ENCODE peak calls at places on chromosomes 3 and 15, in seven cellular contexts. One of them, this sample, is unnamed.

GRCh38 chr3:46110701-46111493 is 83.6 kb upstream of the XCR1 start:
- DNase-seq in HepG2: no peak
- DNase-seq in GM12891: no peak
- DNase-seq in transverse colon: peak
- DNase-seq in HL-60: peak
- DNase-seq in spleen: no peak
- DNase-seq in H1: no peak
- DNase-seq in this sample: no peak

GRCh38 chr3:60086811-60087210 is 1037.0 kb upstream of the CFAP20DC start:
- DNase-seq in HepG2: peak
- DNase-seq in GM12891: no peak
- DNase-seq in transverse colon: no peak
- DNase-seq in HL-60: peak
- DNase-seq in spleen: no peak
- DNase-seq in H1: no peak
- DNase-seq in this sample: no peak

GRCh38 chr3:54891540-54891897 is 36.3 kb downstream of the LRTM1 start:
- DNase-seq in HepG2: peak
- DNase-seq in GM12891: no peak
- DNase-seq in transverse colon: peak
- DNase-seq in HL-60: no peak
- DNase-seq in spleen: peak
- DNase-seq in H1: no peak
- DNase-seq in this sample: peak

GRCh38 chr3:24505678-24506560 is 11.3 kb upstream of the THRB start:
- DNase-seq in HepG2: no peak
- DNase-seq in GM12891: no peak
- DNase-seq in transverse colon: no peak
- DNase-seq in HL-60: no peak
- DNase-seq in spleen: no peak
- DNase-seq in H1: no peak
- DNase-seq in this sample: no peak

GRCh38 chr3:171908731-171909130 is 65.6 kb downstream of the TMEM212 start:
- DNase-seq in HepG2: no peak
- DNase-seq in GM12891: no peak
- DNase-seq in transverse colon: no peak
- DNase-seq in HL-60: no peak
- DNase-seq in spleen: no peak
- DNase-seq in H1: no peak
- DNase-seq in this sample: no peak

GRCh38 chr15:80605591-80606150 is 89.4 kb upstream of the ABHD17C start:
- DNase-seq in HepG2: no peak
- DNase-seq in GM12891: no peak
- DNase-seq in transverse colon: no peak
- DNase-seq in HL-60: no peak
- DNase-seq in spleen: no peak
- DNase-seq in H1: peak
- DNase-seq in this sample: no peak

GRCh38 chr15:42101861-42102260 is 7.5 kb upstream of the PLA2G4D start:
- DNase-seq in HepG2: no peak
- DNase-seq in GM12891: no peak
- DNase-seq in transverse colon: no peak
- DNase-seq in HL-60: no peak
- DNase-seq in spleen: no peak
- DNase-seq in H1: no peak
- DNase-seq in this sample: no peak

GRCh38 chr3:152056987-152057386 is 183.5 kb downstream of the SUCNR1 start:
- DNase-seq in HepG2: no peak
- DNase-seq in GM12891: no peak
- DNase-seq in transverse colon: no peak
- DNase-seq in HL-60: no peak
- DNase-seq in spleen: no peak
- DNase-seq in H1: no peak
- DNase-seq in this sample: no peak

GRCh38 chr3:43758826-43759225 is 68.1 kb downstream of the ABHD5 start:
- DNase-seq in HepG2: no peak
- DNase-seq in GM12891: no peak
- DNase-seq in transverse colon: no peak
- DNase-seq in HL-60: no peak
- DNase-seq in spleen: no peak
- DNase-seq in H1: no peak
- DNase-seq in this sample: no peak

GRCh38 chr3:9660972-9661371 is 11.7 kb downstream of the MTMR14 start:
- DNase-seq in HepG2: no peak
- DNase-seq in GM12891: no peak
- DNase-seq in transverse colon: no peak
- DNase-seq in HL-60: no peak
- DNase-seq in spleen: peak
- DNase-seq in H1: no peak
- DNase-seq in this sample: no peak

GRCh38 chr3:125357032-125357658 is 18.0 kb downstream of the ZNF148 start:
- DNase-seq in HepG2: peak
- DNase-seq in GM12891: peak
- DNase-seq in transverse colon: peak
- DNase-seq in HL-60: peak
- DNase-seq in spleen: peak
- DNase-seq in H1: peak
- DNase-seq in this sample: no peak

GRCh38 chr3:31066999-31067398 is 172.5 kb upstream of the GADL1 start:
- DNase-seq in HepG2: no peak
- DNase-seq in GM12891: no peak
- DNase-seq in transverse colon: no peak
- DNase-seq in HL-60: no peak
- DNase-seq in spleen: no peak
- DNase-seq in H1: no peak
- DNase-seq in this sample: no peak

GRCh38 chr3:52128118-52128683 is 26.0 kb downstream of the POC1A start:
- DNase-seq in HepG2: peak
- DNase-seq in GM12891: no peak
- DNase-seq in transverse colon: no peak
- DNase-seq in HL-60: no peak
- DNase-seq in spleen: no peak
- DNase-seq in H1: no peak
- DNase-seq in this sample: no peak
- TF ChIP-seq POLR2AphosphoS5 in HepG2: no peak
- TF ChIP-seq POLR2AphosphoS5 in GM12891: no peak
- TF ChIP-seq POLR2AphosphoS5 in transverse colon: no peak
- TF ChIP-seq POLR2AphosphoS5 in HL-60: no peak
- TF ChIP-seq POLR2AphosphoS5 in spleen: no peak
- TF ChIP-seq POLR2AphosphoS5 in H1: no peak
- TF ChIP-seq POLR2AphosphoS5 in this sample: no peak

GRCh38 chr15:39736646-39737550 is 45.7 kb downstream of the FSIP1 start:
- DNase-seq in HepG2: no peak
- DNase-seq in GM12891: no peak
- DNase-seq in transverse colon: no peak
- DNase-seq in HL-60: no peak
- DNase-seq in spleen: no peak
- DNase-seq in H1: no peak
- DNase-seq in this sample: no peak
- TF ChIP-seq POLR2AphosphoS5 in HepG2: no peak
- TF ChIP-seq POLR2AphosphoS5 in GM12891: no peak
- TF ChIP-seq POLR2AphosphoS5 in transverse colon: no peak
- TF ChIP-seq POLR2AphosphoS5 in HL-60: no peak
- TF ChIP-seq POLR2AphosphoS5 in spleen: no peak
- TF ChIP-seq POLR2AphosphoS5 in H1: no peak
- TF ChIP-seq POLR2AphosphoS5 in this sample: no peak

GRCh38 chr3:48927928-48928327 is 9.3 kb downstream of the ARIH2 start:
- DNase-seq in HepG2: no peak
- DNase-seq in GM12891: no peak
- DNase-seq in transverse colon: no peak
- DNase-seq in HL-60: no peak
- DNase-seq in spleen: no peak
- DNase-seq in H1: no peak
- DNase-seq in this sample: no peak

GRCh38 chr3:48929358-48930035 is 10.9 kb downstream of the ARIH2 start:
- DNase-seq in HepG2: no peak
- DNase-seq in GM12891: no peak
- DNase-seq in transverse colon: no peak
- DNase-seq in HL-60: no peak
- DNase-seq in spleen: no peak
- DNase-seq in H1: no peak
- DNase-seq in this sample: no peak

GRCh38 chr3:48930590-48930989 is 11.9 kb downstream of the ARIH2 start:
- DNase-seq in HepG2: no peak
- DNase-seq in GM12891: no peak
- DNase-seq in transverse colon: no peak
- DNase-seq in HL-60: no peak
- DNase-seq in spleen: no peak
- DNase-seq in H1: no peak
- DNase-seq in this sample: no peak

GRCh38 chr3:48928679-48929078 is 10.0 kb downstream of the ARIH2 start:
- DNase-seq in HepG2: no peak
- DNase-seq in GM12891: no peak
- DNase-seq in transverse colon: no peak
- DNase-seq in HL-60: no peak
- DNase-seq in spleen: no peak
- DNase-seq in H1: no peak
- DNase-seq in this sample: no peak

GRCh38 chr3:48926425-48927392 is 8.1 kb downstream of the ARIH2 start:
- DNase-seq in HepG2: no peak
- DNase-seq in GM12891: no peak
- DNase-seq in transverse colon: peak
- DNase-seq in HL-60: no peak
- DNase-seq in spleen: no peak
- DNase-seq in H1: no peak
- DNase-seq in this sample: no peak
- TF ChIP-seq POLR2AphosphoS5 in HepG2: no peak
- TF ChIP-seq POLR2AphosphoS5 in GM12891: no peak
- TF ChIP-seq POLR2AphosphoS5 in transverse colon: no peak
- TF ChIP-seq POLR2AphosphoS5 in HL-60: no peak
- TF ChIP-seq POLR2AphosphoS5 in spleen: no peak
- TF ChIP-seq POLR2AphosphoS5 in H1: no peak
- TF ChIP-seq POLR2AphosphoS5 in this sample: no peak

GRCh38 chr15:70267879-70268278 is 170.2 kb upstream of the TLE3 start:
- DNase-seq in HepG2: no peak
- DNase-seq in GM12891: no peak
- DNase-seq in transverse colon: no peak
- DNase-seq in HL-60: no peak
- DNase-seq in spleen: no peak
- DNase-seq in H1: no peak
- DNase-seq in this sample: no peak
- TF ChIP-seq POLR2AphosphoS5 in HepG2: no peak
- TF ChIP-seq POLR2AphosphoS5 in GM12891: no peak
- TF ChIP-seq POLR2AphosphoS5 in transverse colon: no peak
- TF ChIP-seq POLR2AphosphoS5 in HL-60: no peak
- TF ChIP-seq POLR2AphosphoS5 in spleen: no peak
- TF ChIP-seq POLR2AphosphoS5 in H1: no peak
- TF ChIP-seq POLR2AphosphoS5 in this sample: no peak

GRCh38 chr3:134351421-134351820 is 22.8 kb downstream of the AMOTL2 start:
- DNase-seq in HepG2: no peak
- DNase-seq in GM12891: no peak
- DNase-seq in transverse colon: no peak
- DNase-seq in HL-60: no peak
- DNase-seq in spleen: peak
- DNase-seq in H1: no peak
- DNase-seq in this sample: no peak

GRCh38 chr3:134348524-134348923 is 25.7 kb downstream of the AMOTL2 start:
- DNase-seq in HepG2: no peak
- DNase-seq in GM12891: no peak
- DNase-seq in transverse colon: no peak
- DNase-seq in HL-60: no peak
- DNase-seq in spleen: peak
- DNase-seq in H1: no peak
- DNase-seq in this sample: no peak

GRCh38 chr3:134350266-134350665 is 24.0 kb downstream of the AMOTL2 start:
- DNase-seq in HepG2: no peak
- DNase-seq in GM12891: no peak
- DNase-seq in transverse colon: no peak
- DNase-seq in HL-60: no peak
- DNase-seq in spleen: peak
- DNase-seq in H1: no peak
- DNase-seq in this sample: no peak

GRCh38 chr3:134352031-134352671 is 22.1 kb downstream of the AMOTL2 start:
- DNase-seq in HepG2: peak
- DNase-seq in GM12891: no peak
- DNase-seq in transverse colon: no peak
- DNase-seq in HL-60: no peak
- DNase-seq in spleen: no peak
- DNase-seq in H1: no peak
- DNase-seq in this sample: no peak

GRCh38 chr3:134350861-134351311 is 23.4 kb downstream of the AMOTL2 start:
- DNase-seq in HepG2: no peak
- DNase-seq in GM12891: no peak
- DNase-seq in transverse colon: no peak
- DNase-seq in HL-60: no peak
- DNase-seq in spleen: peak
- DNase-seq in H1: no peak
- DNase-seq in this sample: no peak
- TF ChIP-seq POLR2AphosphoS5 in HepG2: no peak
- TF ChIP-seq POLR2AphosphoS5 in GM12891: no peak
- TF ChIP-seq POLR2AphosphoS5 in transverse colon: no peak
- TF ChIP-seq POLR2AphosphoS5 in HL-60: no peak
- TF ChIP-seq POLR2AphosphoS5 in spleen: peak
- TF ChIP-seq POLR2AphosphoS5 in H1: no peak
- TF ChIP-seq POLR2AphosphoS5 in this sample: peak

DNA sequence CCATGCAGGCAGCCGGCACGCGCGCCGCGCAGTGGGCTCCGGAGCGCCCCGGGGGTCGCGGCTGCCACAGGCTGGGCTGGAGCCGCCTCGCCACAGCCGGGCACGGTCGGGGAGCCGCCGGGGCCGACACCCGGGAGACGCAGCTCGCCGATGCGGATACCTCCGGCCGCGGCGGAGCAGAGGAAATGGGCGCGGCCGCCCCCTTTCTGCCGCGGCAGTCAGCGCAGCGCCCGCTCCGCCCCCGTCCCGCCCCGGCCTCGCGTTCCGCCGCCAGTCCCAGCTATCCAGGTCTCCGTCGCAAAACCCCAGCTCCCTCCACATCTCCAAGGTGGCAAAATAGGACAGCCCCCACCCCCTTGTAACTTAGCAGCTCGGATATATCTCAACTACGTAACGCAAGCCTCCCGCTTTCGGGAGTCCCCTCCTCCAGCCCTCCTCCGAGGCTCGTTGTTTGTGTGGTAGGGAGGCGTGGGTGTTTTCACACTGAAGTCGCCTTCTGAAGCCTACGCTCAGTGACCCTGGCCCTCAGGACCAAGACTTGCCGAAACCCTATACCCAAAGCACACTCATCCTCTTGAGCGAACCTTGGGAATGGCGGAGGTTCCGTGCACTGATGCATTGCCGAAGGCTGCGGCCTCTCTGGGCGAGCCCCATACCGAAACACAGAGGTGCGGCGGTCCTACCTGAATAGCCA is at the start of gene SH3BP5:
- DNase-seq in HepG2: no peak
- DNase-seq in GM12891: peak
- DNase-seq in transverse colon: peak
- DNase-seq in HL-60: peak
- DNase-seq in spleen: peak
- DNase-seq in H1: peak
- DNase-seq in this sample: no peak
- TF ChIP-seq POLR2AphosphoS5 in HepG2: no peak
- TF ChIP-seq POLR2AphosphoS5 in GM12891: no peak
- TF ChIP-seq POLR2AphosphoS5 in transverse colon: peak
- TF ChIP-seq POLR2AphosphoS5 in HL-60: no peak
- TF ChIP-seq POLR2AphosphoS5 in spleen: peak
- TF ChIP-seq POLR2AphosphoS5 in H1: no peak
- TF ChIP-seq POLR2AphosphoS5 in this sample: peak